ENCODE peak calls at places on chromosome 7, in seven cellular contexts. G is hepatocyte, P is Peyer's patch, Y is endodermal cell, D is cardiac muscle cell, A is HCT116, C is colonic mucosa. B is an unnamed sample.

GRCh38 chr7:14800664-14801063 is 101.9 kb downstream of the DGKB start:
- DNase-seq in G (no peak), P (no peak), Y (no peak), D (no peak), A (no peak), C (no peak), B (no peak)

GRCh38 chr7:115329006-115329405 is 407.1 kb downstream of the MDFIC start:
- DNase-seq in G (no peak), P (no peak), Y (no peak), D (no peak), A (no peak), C (no peak), B (no peak)

GRCh38 chr7:51138121-51139085 is 178.2 kb downstream of the COBL start:
- DNase-seq in G (no peak), P (no peak), Y (peak; percentile 26), D (no peak), A (no peak), C (no peak), B (no peak)

GRCh38 chr7:4131043-4131442 is 551.1 kb upstream of the FOXK1 start:
- DNase-seq in G (no peak), P (no peak), Y (peak; percentile 87), D (no peak), A (no peak), C (no peak), B (no peak)

GRCh38 chr7:147903871-147904576 is 686.5 kb upstream of the C7orf33 start:
- DNase-seq in G (no peak), P (no peak), Y (no peak), D (no peak), A (no peak), C (no peak), B (no peak)

GRCh38 chr7:150380463-150380862 is 1.3 kb downstream of the ZNF775 start:
- DNase-seq in G (no peak), P (no peak), Y (no peak), D (no peak), A (no peak), C (no peak), B (no peak)

GRCh38 chr7:150876817-150877526 is 24.7 kb downstream of the AOC1 start:
- DNase-seq in G (peak; percentile 89), P (peak; percentile 36), Y (peak; percentile 88), D (peak; percentile 86), A (peak; percentile 87), C (peak; percentile 77), B (peak; percentile 64)

GRCh38 chr7:115319536-115319935 is 397.6 kb downstream of the MDFIC start:
- DNase-seq in G (no peak), P (no peak), Y (no peak), D (no peak), A (no peak), C (no peak), B (no peak)

GRCh38 chr7:27080844-27081423 is 14.9 kb downstream of the HOXA1 start:
- DNase-seq in G (no peak), P (no peak), Y (peak; percentile 57), D (no peak), A (no peak), C (no peak), B (no peak)

GRCh38 chr7:116363637-116364432 is 135.7 kb upstream of the CAV2 start:
- DNase-seq in G (no peak), P (no peak), Y (no peak), D (peak; percentile 6), A (no peak), C (no peak), B (no peak)

GRCh38 chr7:99365318-99366141 is 9.0 kb upstream of the ARPC1B start:
- DNase-seq in G (peak; percentile 48), P (peak; percentile 72), Y (peak; percentile 88), D (no peak), A (no peak), C (peak; percentile 82), B (no peak)

GRCh38 chr7:45919947-45920542 is 1.0 kb downstream of the IGFBP3 start:
- DNase-seq in G (no peak), P (no peak), Y (no peak), D (no peak), A (no peak), C (no peak), B (no peak)

GRCh38 chr7:112238852-112239610 is 32.5 kb downstream of the ZNF277 start:
- DNase-seq in G (no peak), P (no peak), Y (no peak), D (no peak), A (no peak), C (no peak), B (peak; percentile 56)

GRCh38 chr7:153065021-153065420 is 305.5 kb downstream of the ACTR3B start:
- DNase-seq in G (no peak), P (no peak), Y (no peak), D (no peak), A (no peak), C (no peak), B (no peak)

GRCh38 chr7:5428470-5429252 is 5.0 kb upstream of the TNRC18 start:
- DNase-seq in G (peak; percentile 86), P (no peak), Y (peak; percentile 87), D (peak; percentile 92), A (no peak), C (peak; percentile 77), B (peak; percentile 85)

GRCh38 chr7:100568936-100569844 is 4.5 kb downstream of the SAP25 start:
- DNase-seq in G (peak; percentile 80), P (peak; percentile 70), Y (peak; percentile 95), D (peak; percentile 61), A (no peak), C (peak; percentile 79), B (no peak)

GRCh38 chr7:31488562-31489203 is 25.2 kb upstream of the ITPRID1 start:
- DNase-seq in G (peak; percentile 61), P (no peak), Y (peak; percentile 93), D (peak; percentile 46), A (peak; percentile 41), C (peak; percentile 60), B (no peak)

DNA sequence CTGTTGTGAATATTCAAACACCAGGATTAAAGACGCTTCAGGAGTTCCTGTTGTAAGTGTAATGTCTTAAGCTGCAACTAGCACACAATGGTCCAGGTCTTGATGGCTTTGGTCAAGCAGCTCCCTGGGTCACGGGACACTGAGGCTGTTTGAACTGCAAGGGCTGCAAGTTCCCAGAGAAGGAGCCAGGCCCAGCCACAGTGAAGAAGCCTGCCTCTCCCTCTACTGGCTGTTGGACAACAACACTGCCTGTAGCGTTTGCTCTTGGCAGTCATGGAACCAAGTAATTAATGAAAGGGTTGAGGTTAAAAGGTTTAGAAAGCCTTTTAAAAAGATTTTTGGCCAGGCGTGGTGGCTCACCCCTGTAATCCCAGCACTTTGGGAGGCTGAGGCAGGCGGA is 31.9 kb upstream of the GUSB start:
- DNase-seq in G (peak; percentile 66), P (no peak), Y (peak; percentile 76), D (peak; percentile 56), A (peak; percentile 26), C (no peak), B (peak; percentile 56)
- TF ChIP-seq CTCF in G (peak; percentile 40), P (peak; percentile 10), Y (peak; percentile 68), D (peak; percentile 48), A (peak; percentile 28), C (no peak), B (peak; percentile 79)

GRCh38 chr7:143239822-143240221 is 18.0 kb downstream of the TAS2R40 start:
- DNase-seq in G (no peak), P (no peak), Y (no peak), D (peak; percentile 57), A (no peak), C (no peak), B (no peak)

GRCh38 chr7:143238289-143238995 is 16.6 kb downstream of the TAS2R40 start:
- DNase-seq in G (no peak), P (no peak), Y (no peak), D (no peak), A (no peak), C (no peak), B (no peak)

GRCh38 chr7:143243011-143243410 is 20.2 kb upstream of the GSTK1 start:
- DNase-seq in G (no peak), P (no peak), Y (no peak), D (no peak), A (no peak), C (no peak), B (no peak)

GRCh38 chr7:143237363-143237762 is 15.5 kb downstream of the TAS2R40 start:
- DNase-seq in G (no peak), P (no peak), Y (no peak), D (no peak), A (no peak), C (no peak), B (no peak)

GRCh38 chr7:143240323-143241168 is 18.7 kb downstream of the TAS2R40 start:
- DNase-seq in G (peak; percentile 87), P (peak; percentile 66), Y (peak; percentile 83), D (peak; percentile 91), A (peak; percentile 70), C (peak; percentile 78), B (peak; percentile 89)
- H3K27ac ChIP-seq in G (peak overlapping the region; percentile 21), P (peak overlapping the region; percentile 6), Y (no peak overlapping the region), D (no peak overlapping the region), A (no peak overlapping the region), C (peak overlapping the region; percentile 1), B (peak overlapping the region; percentile 70)

DNA sequence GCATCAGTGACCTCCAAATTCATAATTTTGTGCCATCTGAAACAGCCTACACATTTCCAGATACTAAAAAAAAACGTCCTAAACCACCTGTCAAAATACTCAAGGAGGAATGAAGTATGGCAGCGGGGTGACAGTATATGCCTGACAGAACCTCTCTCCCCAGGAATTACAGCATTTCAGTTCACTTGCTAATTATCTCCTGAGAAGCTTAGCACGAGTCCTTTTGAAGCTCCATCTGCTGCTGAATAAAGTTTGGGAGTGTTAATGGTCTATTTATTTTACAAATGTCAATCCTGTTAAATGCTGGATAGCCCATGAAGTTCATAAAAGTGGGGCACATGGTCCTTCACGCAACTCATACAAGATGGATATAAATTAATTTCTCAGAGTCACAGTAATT is 29.4 kb upstream of the ANLN start:
- DNase-seq in G (no peak), P (no peak), Y (peak; percentile 55), D (no peak), A (no peak), C (no peak), B (no peak)
- H3K27me3 ChIP-seq in G (no peaks in the 10 kb centered on the region), P (no peaks in the 10 kb centered on the region), Y (peaks cover 19% of the 10 kb centered on the region), D (peaks cover 56% of the 10 kb centered on the region), A (no peaks in the 10 kb centered on the region), C (no peaks in the 10 kb centered on the region), B (no peaks in the 10 kb centered on the region)

DNA sequence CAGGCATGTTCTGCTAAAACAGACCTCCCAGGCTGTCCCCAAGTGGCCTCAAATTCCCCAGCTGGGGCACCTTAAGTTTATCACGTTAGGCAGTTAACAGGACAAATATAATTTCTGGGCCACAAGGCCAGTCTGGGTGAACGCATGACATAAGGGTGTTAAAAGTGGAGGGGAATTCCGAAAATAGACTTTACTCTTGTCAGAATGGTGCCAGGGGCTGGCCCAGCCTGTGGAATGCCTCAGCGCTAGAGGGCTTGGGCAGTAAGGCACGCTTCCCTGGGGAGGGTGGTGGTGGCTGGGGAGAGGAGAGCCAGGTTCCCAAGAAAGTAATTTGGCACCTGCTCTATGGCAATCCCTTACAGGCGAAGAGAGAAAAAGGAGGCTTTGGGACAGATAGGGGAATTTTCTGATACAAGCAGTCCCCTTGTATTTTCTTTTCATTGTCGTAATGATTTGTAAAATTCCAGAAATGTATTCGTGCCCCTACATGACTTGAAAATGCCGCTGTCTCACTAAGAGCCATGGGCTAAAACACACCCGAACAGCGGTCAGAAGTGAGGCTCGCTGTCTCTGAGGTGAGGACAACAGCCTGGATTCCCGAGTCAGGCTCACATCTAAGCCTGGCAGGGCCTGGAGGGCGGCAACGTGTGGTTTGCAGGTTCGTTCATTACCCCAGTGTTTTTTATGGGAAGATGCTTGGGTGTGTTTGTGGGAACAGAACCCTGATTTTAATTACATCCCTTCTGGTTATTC is 463.2 kb upstream of the GALNT17 start:
- DNase-seq in G (no peak), P (no peak), Y (no peak), D (no peak), A (no peak), C (no peak), B (no peak)
- TF ChIP-seq CTCF in G (no peak), P (no peak), Y (no peak), D (no peak), A (no peak), C (no peak), B (no peak)

GRCh38 chr7:17142831-17143541 is 155.5 kb upstream of the AHR start:
- DNase-seq in G (no peak), P (no peak), Y (no peak), D (peak; percentile 24), A (no peak), C (no peak), B (no peak)
- H3K27ac ChIP-seq in G (no peak overlapping the region), P (peak overlapping the region; percentile 43), Y (no peak overlapping the region), D (no peak overlapping the region), A (no peak overlapping the region), C (peak overlapping the region; percentile 16), B (peak overlapping the region; percentile 82)